ENCODE peak calls at places on chromosomes 7 and 10, in four cellular contexts. One of them, this sample, is unnamed.

GRCh38 chr10:72086466-72087391 is 1.6 kb downstream of the SPOCK2 start:
- DNase-seq in activated T-helper 1 cell treated with anti-CD3 and anti-CD28 coated beads, Interleukin-2, amount 50 U/mL, for 16 hours: peak
- DNase-seq in AG10803: no peak
- DNase-seq in upper lobe of right lung: peak
- DNase-seq in this sample: no peak

GRCh38 chr7:3200504-3200903 is 100.5 kb upstream of the SDK1 start:
- DNase-seq in upper lobe of right lung: no peak
- DNase-seq in AG10803: no peak
- DNase-seq in activated T-helper 1 cell treated with anti-CD3 and anti-CD28 coated beads, Interleukin-2, amount 50 U/mL, for 16 hours: no peak
- DNase-seq in this sample: no peak

GRCh38 chr7:44396931-44397525 is 71.6 kb upstream of the CAMK2B start:
- DNase-seq in upper lobe of right lung: no peak
- DNase-seq in AG10803: no peak
- DNase-seq in activated T-helper 1 cell treated with anti-CD3 and anti-CD28 coated beads, Interleukin-2, amount 50 U/mL, for 16 hours: no peak
- DNase-seq in this sample: peak

GRCh38 chr7:6163402-6163801 is 109.0 kb downstream of the CYTH3 start:
- DNase-seq in AG10803: no peak
- DNase-seq in activated T-helper 1 cell treated with anti-CD3 and anti-CD28 coated beads, Interleukin-2, amount 50 U/mL, for 16 hours: no peak
- DNase-seq in upper lobe of right lung: peak
- DNase-seq in this sample: no peak

GRCh38 chr7:107948645-107949442 is 54.1 kb downstream of the LAMB1 start:
- DNase-seq in activated T-helper 1 cell treated with anti-CD3 and anti-CD28 coated beads, Interleukin-2, amount 50 U/mL, for 16 hours: no peak
- DNase-seq in AG10803: peak
- DNase-seq in upper lobe of right lung: no peak
- DNase-seq in this sample: no peak

GRCh38 chr7:140927351-140927750 is 2.6 kb upstream of the BRAF start:
- DNase-seq in activated T-helper 1 cell treated with anti-CD3 and anti-CD28 coated beads, Interleukin-2, amount 50 U/mL, for 16 hours: no peak
- DNase-seq in upper lobe of right lung: no peak
- DNase-seq in AG10803: no peak
- DNase-seq in this sample: no peak

GRCh38 chr10:118615888-118616287 is 20.4 kb upstream of the PRLHR start:
- DNase-seq in AG10803: peak
- DNase-seq in upper lobe of right lung: no peak
- DNase-seq in activated T-helper 1 cell treated with anti-CD3 and anti-CD28 coated beads, Interleukin-2, amount 50 U/mL, for 16 hours: no peak
- DNase-seq in this sample: no peak

GRCh38 chr10:22461891-22462290 is 116.6 kb downstream of the SPAG6 start:
- DNase-seq in AG10803: peak
- DNase-seq in activated T-helper 1 cell treated with anti-CD3 and anti-CD28 coated beads, Interleukin-2, amount 50 U/mL, for 16 hours: no peak
- DNase-seq in upper lobe of right lung: no peak
- DNase-seq in this sample: no peak

GRCh38 chr7:73896454-73896853 is 35.5 kb downstream of the TMEM270 start:
- DNase-seq in AG10803: peak
- DNase-seq in activated T-helper 1 cell treated with anti-CD3 and anti-CD28 coated beads, Interleukin-2, amount 50 U/mL, for 16 hours: no peak
- DNase-seq in upper lobe of right lung: no peak
- DNase-seq in this sample: no peak

GRCh38 chr7:821688-822087 is 10.6 kb upstream of the SUN1 start:
- DNase-seq in activated T-helper 1 cell treated with anti-CD3 and anti-CD28 coated beads, Interleukin-2, amount 50 U/mL, for 16 hours: no peak
- DNase-seq in upper lobe of right lung: no peak
- DNase-seq in AG10803: no peak
- DNase-seq in this sample: no peak

GRCh38 chr7:115024276-115024675 is 102.4 kb downstream of the MDFIC start:
- DNase-seq in AG10803: no peak
- DNase-seq in upper lobe of right lung: no peak
- DNase-seq in activated T-helper 1 cell treated with anti-CD3 and anti-CD28 coated beads, Interleukin-2, amount 50 U/mL, for 16 hours: no peak
- DNase-seq in this sample: no peak

GRCh38 chr7:135775230-135775629 is 26.6 kb upstream of the FAM180A start:
- DNase-seq in AG10803: peak
- DNase-seq in activated T-helper 1 cell treated with anti-CD3 and anti-CD28 coated beads, Interleukin-2, amount 50 U/mL, for 16 hours: no peak
- DNase-seq in upper lobe of right lung: no peak
- DNase-seq in this sample: no peak

GRCh38 chr10:35505241-35505873 is 99.8 kb upstream of the GJD4 start:
- DNase-seq in AG10803: no peak
- DNase-seq in activated T-helper 1 cell treated with anti-CD3 and anti-CD28 coated beads, Interleukin-2, amount 50 U/mL, for 16 hours: no peak
- DNase-seq in upper lobe of right lung: no peak
- DNase-seq in this sample: no peak

GRCh38 chr7:91247497-91247896 is 16.7 kb upstream of the FZD1 start:
- DNase-seq in AG10803: no peak
- DNase-seq in upper lobe of right lung: no peak
- DNase-seq in activated T-helper 1 cell treated with anti-CD3 and anti-CD28 coated beads, Interleukin-2, amount 50 U/mL, for 16 hours: no peak
- DNase-seq in this sample: no peak

GRCh38 chr7:81684513-81685262 is 85.2 kb downstream of the HGF start:
- DNase-seq in activated T-helper 1 cell treated with anti-CD3 and anti-CD28 coated beads, Interleukin-2, amount 50 U/mL, for 16 hours: no peak
- DNase-seq in upper lobe of right lung: peak
- DNase-seq in AG10803: peak
- DNase-seq in this sample: no peak

GRCh38 chr10:98173258-98173657 is 38.8 kb downstream of the R3HCC1L start:
- DNase-seq in activated T-helper 1 cell treated with anti-CD3 and anti-CD28 coated beads, Interleukin-2, amount 50 U/mL, for 16 hours: no peak
- DNase-seq in AG10803: no peak
- DNase-seq in upper lobe of right lung: no peak
- DNase-seq in this sample: no peak

GRCh38 chr7:151131622-151132293 is 35.7 kb downstream of the GBX1 start:
- DNase-seq in activated T-helper 1 cell treated with anti-CD3 and anti-CD28 coated beads, Interleukin-2, amount 50 U/mL, for 16 hours: no peak
- DNase-seq in upper lobe of right lung: no peak
- DNase-seq in AG10803: no peak
- DNase-seq in this sample: no peak

GRCh38 chr10:106727170-106727569 is 437.3 kb downstream of the SORCS1 start:
- DNase-seq in activated T-helper 1 cell treated with anti-CD3 and anti-CD28 coated beads, Interleukin-2, amount 50 U/mL, for 16 hours: no peak
- DNase-seq in upper lobe of right lung: no peak
- DNase-seq in AG10803: no peak
- DNase-seq in this sample: no peak

GRCh38 chr10:105950410-105950809 is 1214.1 kb downstream of the SORCS1 start:
- DNase-seq in activated T-helper 1 cell treated with anti-CD3 and anti-CD28 coated beads, Interleukin-2, amount 50 U/mL, for 16 hours: no peak
- DNase-seq in AG10803: peak
- DNase-seq in upper lobe of right lung: no peak
- DNase-seq in this sample: no peak

GRCh38 chr7:108308913-108309312 is 147.3 kb downstream of the NRCAM start:
- DNase-seq in upper lobe of right lung: no peak
- DNase-seq in AG10803: peak
- DNase-seq in activated T-helper 1 cell treated with anti-CD3 and anti-CD28 coated beads, Interleukin-2, amount 50 U/mL, for 16 hours: no peak
- DNase-seq in this sample: no peak

GRCh38 chr10:33421789-33422188 is 87.3 kb upstream of the NRP1 start:
- DNase-seq in AG10803: peak
- DNase-seq in upper lobe of right lung: no peak
- DNase-seq in activated T-helper 1 cell treated with anti-CD3 and anti-CD28 coated beads, Interleukin-2, amount 50 U/mL, for 16 hours: no peak
- DNase-seq in this sample: no peak

GRCh38 chr10:85786401-85786899 is 580.1 kb downstream of the GRID1 start:
- DNase-seq in upper lobe of right lung: no peak
- DNase-seq in AG10803: no peak
- DNase-seq in activated T-helper 1 cell treated with anti-CD3 and anti-CD28 coated beads, Interleukin-2, amount 50 U/mL, for 16 hours: no peak
- DNase-seq in this sample: no peak

GRCh38 chr10:69696073-69696731 is 66.2 kb downstream of the FAM241B start:
- DNase-seq in AG10803: peak
- DNase-seq in upper lobe of right lung: no peak
- DNase-seq in activated T-helper 1 cell treated with anti-CD3 and anti-CD28 coated beads, Interleukin-2, amount 50 U/mL, for 16 hours: no peak
- DNase-seq in this sample: no peak

GRCh38 chr10:31749981-31750850 is 178.4 kb downstream of the ARHGAP12 start:
- DNase-seq in AG10803: no peak
- DNase-seq in upper lobe of right lung: no peak
- DNase-seq in activated T-helper 1 cell treated with anti-CD3 and anti-CD28 coated beads, Interleukin-2, amount 50 U/mL, for 16 hours: no peak
- DNase-seq in this sample: no peak

GRCh38 chr7:84076219-84076618 is 118.4 kb downstream of the SEMA3A start:
- DNase-seq in upper lobe of right lung: no peak
- DNase-seq in AG10803: no peak
- DNase-seq in activated T-helper 1 cell treated with anti-CD3 and anti-CD28 coated beads, Interleukin-2, amount 50 U/mL, for 16 hours: no peak
- DNase-seq in this sample: no peak

GRCh38 chr7:1917221-1918062 is 247.4 kb downstream of the ELFN1 start:
- DNase-seq in AG10803: peak
- DNase-seq in activated T-helper 1 cell treated with anti-CD3 and anti-CD28 coated beads, Interleukin-2, amount 50 U/mL, for 16 hours: no peak
- DNase-seq in upper lobe of right lung: no peak
- DNase-seq in this sample: no peak

GRCh38 chr7:43779032-43779812 is 20.7 kb downstream of the BLVRA start:
- DNase-seq in upper lobe of right lung: no peak
- DNase-seq in AG10803: no peak
- DNase-seq in activated T-helper 1 cell treated with anti-CD3 and anti-CD28 coated beads, Interleukin-2, amount 50 U/mL, for 16 hours: no peak
- DNase-seq in this sample: peak

GRCh38 chr7:17253885-17254284 is 44.6 kb upstream of the AHR start:
- DNase-seq in AG10803: no peak
- DNase-seq in activated T-helper 1 cell treated with anti-CD3 and anti-CD28 coated beads, Interleukin-2, amount 50 U/mL, for 16 hours: no peak
- DNase-seq in upper lobe of right lung: no peak
- DNase-seq in this sample: no peak

This sample was measured in mesenteric fat pad.